ENCODE peak calls at places on chromosomes 2 and 18, in eight cellular contexts. W, L, N, D, S, Z, K and Y are unnamed samples.

GRCh38 chr2:218398437-218399390 is 954 bp upstream of the CTDSP1 start:
- DNase-seq in W (no peak), L (no peak), N (peak; percentile 88), D (peak; percentile 91), S (peak; percentile 58), Z (peak; percentile 91), K (peak; percentile 34), Y (no peak)

GRCh38 chr18:39057423-39058057 is 1491.9 kb upstream of the CELF4 start:
- DNase-seq in W (no peak), L (no peak), N (peak; percentile 10), D (no peak), S (no peak), Z (no peak), K (no peak), Y (no peak)

GRCh38 chr2:217903859-217904613 is 98.8 kb downstream of the TNS1 start:
- DNase-seq in W (no peak), L (no peak), N (peak; percentile 88), D (peak; percentile 73), S (no peak), Z (peak; percentile 95), K (no peak), Y (no peak)

GRCh38 chr2:102144128-102144527 is 1.6 kb downstream of the IL1R1 start:
- DNase-seq in W (no peak), L (no peak), N (peak; percentile 86), D (no peak), S (no peak), Z (no peak), K (no peak), Y (no peak)

GRCh38 chr2:58895849-58896248 is 654.7 kb upstream of the FANCL start:
- DNase-seq in W (no peak), L (no peak), N (no peak), D (no peak), S (no peak), Z (no peak), K (no peak), Y (no peak)

GRCh38 chr2:175990099-175990498 is 12.0 kb downstream of the LNPK start:
- DNase-seq in W (no peak), L (no peak), N (no peak), D (no peak), S (no peak), Z (no peak), K (no peak), Y (no peak)

GRCh38 chr2:10395893-10396292 is 52.2 kb downstream of the ODC1 start:
- DNase-seq in W (no peak), L (no peak), N (no peak), D (no peak), S (no peak), Z (no peak), K (no peak), Y (no peak)

GRCh38 chr2:38120829-38121228 is 44.9 kb upstream of the CYP1B1 start:
- DNase-seq in W (no peak), L (no peak), N (no peak), D (no peak), S (no peak), Z (no peak), K (no peak), Y (no peak)

GRCh38 chr2:175836361-175836760 is 165.7 kb downstream of the LNPK start:
- DNase-seq in W (no peak), L (no peak), N (no peak), D (no peak), S (no peak), Z (no peak), K (no peak), Y (no peak)

GRCh38 chr2:63378589-63378988 is 209.7 kb downstream of the WDPCP start:
- DNase-seq in W (no peak), L (no peak), N (no peak), D (no peak), S (no peak), Z (no peak), K (no peak), Y (no peak)

GRCh38 chr2:60555066-60555793 is 1.8 kb upstream of the BCL11A start:
- DNase-seq in W (peak; percentile 86), L (peak; percentile 30), N (peak; percentile 73), D (peak; percentile 69), S (peak; percentile 32), Z (no peak), K (peak; percentile 34), Y (no peak)

GRCh38 chr2:28754321-28754720 is 2.7 kb downstream of the PPP1CB start:
- DNase-seq in W (no peak), L (no peak), N (peak; percentile 42), D (no peak), S (no peak), Z (no peak), K (no peak), Y (no peak)

GRCh38 chr2:199131256-199131655 is 326.5 kb downstream of the SATB2 start:
- DNase-seq in W (no peak), L (no peak), N (no peak), D (no peak), S (no peak), Z (no peak), K (no peak), Y (no peak)

GRCh38 chr18:50982086-50982801 is 14.4 kb downstream of the ELAC1 start:
- DNase-seq in W (no peak), L (no peak), N (no peak), D (no peak), S (no peak), Z (no peak), K (no peak), Y (no peak)